ENCODE peak calls at places on chromosomes 13 and 19, in nine cellular contexts. H is glutamatergic neuron, D is GM23248, V is NCI-H82, B is astrocyte of the hippocampus, M is osteocyte, Q is non-pigmented ciliary epithelial cell, L is omental fat pad, Z is H1. P is an unnamed sample.

GRCh38 chr19:42024622-42025111 is 30.6 kb upstream of the ATP1A3 start:
- DNase-seq in Q (no peak), B (peak), Z (no peak), V (no peak), D (peak), M (no peak), L (no peak), H (no peak), P (no peak)

GRCh38 chr13:42490676-42491075 is 83.3 kb upstream of the TNFSF11 start:
- DNase-seq in Q (no peak), D (no peak), H (no peak), Z (no peak), M (no peak), L (no peak), B (no peak), V (no peak), P (no peak)

GRCh38 chr19:29336425-29336824 is 123.5 kb upstream of the UQCRFS1 start:
- DNase-seq in L (no peak), D (no peak), Z (no peak), M (no peak), Q (no peak), H (no peak), B (no peak), V (no peak), P (no peak)

GRCh38 chr13:26965976-26966375 is 205.4 kb upstream of the GPR12 start:
- DNase-seq in V (peak), Z (no peak), H (peak), Q (no peak), L (no peak), D (peak), M (no peak), B (peak), P (no peak)

GRCh38 chr19:39038098-39038497 is 5.7 kb upstream of the FBXO27 start:
- DNase-seq in Q (no peak), V (peak), H (peak), B (peak), D (peak), L (no peak), M (no peak), Z (peak), P (no peak)

GRCh38 chr13:98581971-98582702 is 5.2 kb upstream of the STK24 start:
- DNase-seq in L (no peak), Z (no peak), Q (no peak), D (peak), B (peak), M (peak), V (no peak), H (no peak), P (no peak)

GRCh38 chr13:98599502-98600328 is 22.8 kb upstream of the STK24 start:
- DNase-seq in B (peak), Q (no peak), Z (no peak), L (no peak), V (no peak), H (no peak), M (peak), D (peak), P (no peak)

GRCh38 chr19:40466219-40467006 is at the start of gene SPTBN4:
- DNase-seq in Z (peak), V (no peak), H (no peak), D (peak), Q (no peak), B (peak), L (peak), M (no peak), P (no peak)

GRCh38 chr13:95698047-95698749 is 21.3 kb downstream of the DNAJC3 start:
- DNase-seq in Q (no peak), L (no peak), M (no peak), V (peak), H (no peak), D (peak), Z (no peak), B (no peak), P (no peak)

GRCh38 chr19:12052571-12053169 is at the start of gene ZNF878:
- DNase-seq in B (peak), M (peak), Q (peak), Z (peak), L (peak), V (peak), D (peak), H (peak), P (peak)

GRCh38 chr19:30228113-30228725 is 144.0 kb upstream of the ZNF536 start:
- DNase-seq in Z (peak), H (peak), Q (no peak), M (no peak), B (peak), V (peak), D (peak), L (no peak), P (no peak)

GRCh38 chr13:97849305-97849704 is 104.2 kb upstream of the IPO5 start:
- DNase-seq in L (no peak), H (no peak), D (peak), Z (no peak), M (no peak), Q (no peak), V (peak), B (peak), P (no peak)

GRCh38 chr19:55086730-55087541 is 11.3 kb downstream of the EPS8L1 start:
- DNase-seq in H (peak), Q (peak), L (peak), Z (peak), M (peak), B (peak), V (peak), D (peak), P (peak)

GRCh38 chr13:27928353-27928804 is 8.6 kb downstream of the PDX1 start:
- DNase-seq in D (no peak), H (no peak), V (no peak), Z (peak), Q (no peak), M (no peak), B (no peak), L (no peak), P (no peak)

GRCh38 chr19:48681127-48681470 is 8.3 kb upstream of the NTN5 start:
- DNase-seq in D (peak), Z (no peak), M (no peak), H (no peak), B (peak), V (no peak), Q (peak), L (no peak), P (no peak)

GRCh38 chr13:72782717-72783116 is 784 bp downstream of the PIBF1 start:
- DNase-seq in Q (no peak), L (no peak), V (peak), Z (no peak), M (no peak), D (peak), H (no peak), B (peak), P (no peak)

GRCh38 chr19:50657672-50658437 is 8.6 kb downstream of the C19orf81 start:
- DNase-seq in M (no peak), V (peak), Q (peak), H (peak), B (peak), D (peak), Z (peak), L (peak), P (peak)

GRCh38 chr19:29303707-29304090 is 90.7 kb upstream of the UQCRFS1 start:
- DNase-seq in L (no peak), M (no peak), Z (no peak), V (no peak), Q (no peak), H (no peak), B (no peak), D (no peak), P (no peak)

GRCh38 chr19:29807178-29807577 is 4.6 kb upstream of the CCNE1 start:
- DNase-seq in L (no peak), Z (no peak), D (no peak), M (no peak), B (no peak), Q (no peak), H (no peak), V (no peak), P (no peak)

GRCh38 chr19:8392017-8392591 is 1.9 kb downstream of the RAB11B start:
- DNase-seq in L (no peak), V (no peak), D (peak), Q (no peak), M (no peak), Z (no peak), H (no peak), B (peak), P (no peak)

GRCh38 chr19:49875801-49876421 is 1.2 kb downstream of the AKT1S1 start:
- DNase-seq in H (peak), M (no peak), V (peak), Z (peak), L (no peak), B (peak), D (peak), Q (no peak), P (no peak)

GRCh38 chr19:38155453-38155852 is 68.6 kb downstream of the DPF1 start:
- DNase-seq in H (no peak), V (peak), L (no peak), Q (no peak), B (peak), M (no peak), Z (no peak), D (peak), P (no peak)

GRCh38 chr13:41231786-41232185 is 31.6 kb downstream of the MTRF1 start:
- DNase-seq in L (no peak), M (no peak), Z (no peak), B (peak), Q (no peak), H (no peak), D (no peak), V (no peak), P (no peak)

GRCh38 chr13:48749699-48750473 is 96.2 kb downstream of the CYSLTR2 start:
- DNase-seq in V (peak), D (peak), Z (peak), M (peak), B (peak), H (peak), Q (peak), L (peak), P (peak)

GRCh38 chr13:111659236-111659635 is 338.8 kb downstream of the TEX29 start:
- DNase-seq in L (no peak), M (peak), D (no peak), B (no peak), Q (no peak), V (no peak), Z (no peak), H (no peak), P (no peak)

GRCh38 chr19:46624958-46625661 is at the start of gene PTGIR:
- DNase-seq in M (no peak), V (peak), Q (no peak), Z (no peak), D (peak), B (no peak), H (no peak), L (no peak), P (no peak)

GRCh38 chr13:80988752-80989151 is 647.8 kb upstream of the SPRY2 start:
- DNase-seq in H (no peak), Q (no peak), B (peak), Z (no peak), D (no peak), V (no peak), M (no peak), L (no peak), P (no peak)

GRCh38 chr19:15194938-15195337 is 5.9 kb downstream of the NOTCH3 start:
- DNase-seq in M (no peak), Z (no peak), V (no peak), Q (no peak), B (no peak), H (no peak), D (peak), L (no peak), P (no peak)

GRCh38 chr19:6822311-6822670 is 49.8 kb downstream of the VAV1 start:
- DNase-seq in L (no peak), Z (no peak), Q (no peak), B (no peak), V (no peak), M (no peak), D (no peak), H (no peak), P (no peak)

P was measured in GOT3.